ENCODE peak calls at places on chromosomes 13 and 19, in eight cellular contexts. V is GM03348; G is hypothalamus; F is psoas muscle; R is CD8-positive, alpha-beta T cell; N is CD4-positive, alpha-beta memory T cell; T is SW 1271; C is ascending aorta. P is an unnamed sample.

GRCh38 chr13:24622481-24622880 is 57.7 kb upstream of the ATP12A start:
- DNase-seq in T (no peak), C (no peak), G (no peak), F (no peak), V (no peak), R (no peak), N (no peak), P (no peak)

GRCh38 chr19:12955996-12956395 is 1.0 kb downstream of the GADD45GIP1 start:
- DNase-seq in T (no peak), F (no peak), R (no peak), V (no peak), G (no peak), N (no peak), C (no peak), P (no peak)

GRCh38 chr19:16376649-16377048 is 52.0 kb downstream of the KLF2 start:
- DNase-seq in T (no peak), R (peak), G (no peak), N (no peak), F (peak), V (peak), C (no peak), P (peak)

GRCh38 chr13:30864352-30865130 is 41.5 kb upstream of the MEDAG start:
- DNase-seq in R (no peak), F (no peak), C (peak), V (peak), T (no peak), N (no peak), G (no peak), P (no peak)

GRCh38 chr19:28603453-28603852 is 609.5 kb downstream of the UQCRFS1 start:
- DNase-seq in G (no peak), V (no peak), F (no peak), R (no peak), N (no peak), C (no peak), T (no peak), P (no peak)

GRCh38 chr19:6059996-6060599 is 50.2 kb downstream of the RFX2 start:
- DNase-seq in G (no peak), T (no peak), C (peak), F (no peak), V (no peak), N (no peak), R (no peak), P (no peak)

GRCh38 chr19:31326329-31327028 is 22.8 kb downstream of the TSHZ3 start:
- DNase-seq in T (no peak), C (no peak), N (no peak), V (no peak), R (no peak), F (no peak), G (no peak), P (no peak)

GRCh38 chr19:49409441-49410029 is 13.7 kb downstream of the PTH2 start:
- DNase-seq in F (no peak), G (no peak), C (no peak), N (no peak), R (no peak), V (no peak), T (no peak), P (no peak)

GRCh38 chr19:2375341-2376121 is 15.5 kb downstream of the TMPRSS9 start:
- DNase-seq in T (no peak), N (no peak), G (no peak), V (no peak), C (no peak), F (no peak), R (no peak), P (no peak)

GRCh38 chr13:104809483-104809882 is 1726.0 kb downstream of the EFNB2 start:
- DNase-seq in F (no peak), R (no peak), C (no peak), V (no peak), T (no peak), N (no peak), G (no peak), P (no peak)

GRCh38 chr13:43303040-43303729 is 279.8 kb downstream of the DNAJC15 start:
- DNase-seq in N (no peak), G (peak), T (peak), F (peak), R (no peak), C (no peak), V (peak), P (peak)

GRCh38 chr19:29579308-29579910 is 26.7 kb upstream of the POP4 start:
- DNase-seq in T (no peak), G (no peak), C (no peak), F (no peak), N (no peak), R (no peak), V (no peak), P (no peak)

GRCh38 chr19:6039541-6040225 is 61.7 kb upstream of the RANBP3 start:
- DNase-seq in C (peak), G (no peak), R (no peak), N (no peak), F (no peak), V (no peak), T (no peak), P (no peak)

GRCh38 chr19:40805258-40805868 is 6.4 kb downstream of the EGLN2 start:
- DNase-seq in V (no peak), C (no peak), G (no peak), N (no peak), F (no peak), R (peak), T (no peak), P (no peak)

GRCh38 chr13:66860868-66861447 is 369.2 kb downstream of the PCDH9 start:
- DNase-seq in N (no peak), G (no peak), C (no peak), F (no peak), V (no peak), R (no peak), T (no peak), P (no peak)

GRCh38 chr13:27354379-27354778 is 70.0 kb upstream of the GTF3A start:
- DNase-seq in F (no peak), T (no peak), G (no peak), N (no peak), C (no peak), V (peak), R (no peak), P (no peak)

GRCh38 chr13:106372199-106373160 is 163.0 kb downstream of the EFNB2 start:
- DNase-seq in V (peak), C (no peak), G (no peak), F (no peak), N (no peak), T (no peak), R (no peak), P (no peak)

GRCh38 chr13:80132741-80133601 is 208.0 kb downstream of the SPRY2 start:
- DNase-seq in N (no peak), V (peak), T (peak), F (peak), C (peak), R (no peak), G (peak), P (peak)

GRCh38 chr19:29878973-29879654 is 62.9 kb upstream of the URI1 start:
- DNase-seq in R (no peak), N (no peak), C (peak), F (peak), G (no peak), V (peak), T (peak), P (peak)

GRCh38 chr13:113452942-113453901 is at the start of gene ADPRHL1:
- DNase-seq in C (peak), T (no peak), V (no peak), F (peak), G (no peak), R (no peak), N (no peak), P (no peak)

GRCh38 chr13:46607768-46608553 is 55.0 kb downstream of the LRCH1 start:
- DNase-seq in N (no peak), F (no peak), T (no peak), R (no peak), V (no peak), C (no peak), G (no peak), P (no peak)

GRCh38 chr13:97953376-97953970 is at the start of gene IPO5:
- DNase-seq in T (no peak), N (no peak), F (no peak), C (no peak), V (peak), R (no peak), G (no peak), P (no peak)